ENCODE peak calls at places on chromosomes 12 and 14, in nine cellular contexts. One of them, this sample, is unnamed.

GRCh38 chr14:39731912-39732311 is 299.7 kb upstream of the FBXO33 start:
- DNase-seq in AG04449: no peak
- DNase-seq in transverse colon: no peak
- DNase-seq in stomach: no peak
- DNase-seq in uterus: no peak
- DNase-seq in lower lobe of right lung: no peak
- DNase-seq in ascending aorta: no peak
- DNase-seq in IMR-90: no peak
- DNase-seq in AG10803: no peak
- DNase-seq in this sample: no peak

GRCh38 chr12:75212072-75212471 is 2.4 kb upstream of the KCNC2 start:
- DNase-seq in uterus: no peak
- DNase-seq in transverse colon: no peak
- DNase-seq in IMR-90: no peak
- DNase-seq in stomach: no peak
- DNase-seq in lower lobe of right lung: no peak
- DNase-seq in AG10803: no peak
- DNase-seq in AG04449: no peak
- DNase-seq in ascending aorta: no peak
- DNase-seq in this sample: no peak

GRCh38 chr14:50085570-50086315 is 30.6 kb downstream of the VCPKMT start:
- DNase-seq in IMR-90: peak
- DNase-seq in AG10803: peak
- DNase-seq in ascending aorta: no peak
- DNase-seq in lower lobe of right lung: no peak
- DNase-seq in stomach: no peak
- DNase-seq in AG04449: peak
- DNase-seq in uterus: no peak
- DNase-seq in transverse colon: no peak
- DNase-seq in this sample: peak

GRCh38 chr14:69358233-69358963 is 39.7 kb downstream of the ERH start:
- DNase-seq in lower lobe of right lung: no peak
- DNase-seq in AG10803: no peak
- DNase-seq in uterus: no peak
- DNase-seq in stomach: no peak
- DNase-seq in AG04449: no peak
- DNase-seq in transverse colon: no peak
- DNase-seq in IMR-90: peak
- DNase-seq in ascending aorta: no peak
- DNase-seq in this sample: no peak

GRCh38 chr12:69874606-69875005 is 49.6 kb downstream of the MYRFL start:
- DNase-seq in stomach: no peak
- DNase-seq in AG10803: no peak
- DNase-seq in lower lobe of right lung: no peak
- DNase-seq in IMR-90: no peak
- DNase-seq in transverse colon: no peak
- DNase-seq in ascending aorta: no peak
- DNase-seq in AG04449: no peak
- DNase-seq in uterus: no peak
- DNase-seq in this sample: no peak

GRCh38 chr12:22101749-22102243 is 55.8 kb downstream of the CMAS start:
- DNase-seq in ascending aorta: no peak
- DNase-seq in AG10803: peak
- DNase-seq in transverse colon: peak
- DNase-seq in AG04449: peak
- DNase-seq in stomach: no peak
- DNase-seq in uterus: no peak
- DNase-seq in IMR-90: peak
- DNase-seq in lower lobe of right lung: no peak
- DNase-seq in this sample: peak

GRCh38 chr12:25615119-25615518 is 62.0 kb upstream of the LMNTD1 start:
- DNase-seq in stomach: no peak
- DNase-seq in AG04449: peak
- DNase-seq in AG10803: peak
- DNase-seq in uterus: no peak
- DNase-seq in IMR-90: peak
- DNase-seq in lower lobe of right lung: no peak
- DNase-seq in ascending aorta: no peak
- DNase-seq in transverse colon: no peak
- DNase-seq in this sample: peak

GRCh38 chr14:74582910-74583581 is 29.0 kb downstream of the LTBP2 start:
- DNase-seq in AG10803: peak
- DNase-seq in uterus: no peak
- DNase-seq in lower lobe of right lung: no peak
- DNase-seq in AG04449: no peak
- DNase-seq in stomach: peak
- DNase-seq in ascending aorta: peak
- DNase-seq in IMR-90: peak
- DNase-seq in transverse colon: no peak
- DNase-seq in this sample: peak

GRCh38 chr14:88195676-88196075 is 127.4 kb downstream of the KCNK10 start:
- DNase-seq in lower lobe of right lung: no peak
- DNase-seq in AG10803: no peak
- DNase-seq in uterus: no peak
- DNase-seq in transverse colon: no peak
- DNase-seq in stomach: no peak
- DNase-seq in IMR-90: no peak
- DNase-seq in AG04449: no peak
- DNase-seq in ascending aorta: no peak
- DNase-seq in this sample: no peak

GRCh38 chr14:35046751-35047536 is 872 bp downstream of the FAM177A1 start:
- DNase-seq in AG10803: no peak
- DNase-seq in AG04449: no peak
- DNase-seq in transverse colon: peak
- DNase-seq in ascending aorta: peak
- DNase-seq in lower lobe of right lung: no peak
- DNase-seq in uterus: peak
- DNase-seq in stomach: peak
- DNase-seq in IMR-90: peak
- DNase-seq in this sample: peak

GRCh38 chr14:75249251-75249957 is 29.2 kb upstream of the FOS start:
- DNase-seq in uterus: no peak
- DNase-seq in lower lobe of right lung: peak
- DNase-seq in transverse colon: peak
- DNase-seq in stomach: peak
- DNase-seq in AG04449: no peak
- DNase-seq in AG10803: no peak
- DNase-seq in ascending aorta: peak
- DNase-seq in IMR-90: no peak
- DNase-seq in this sample: no peak

GRCh38 chr12:101490286-101490920 is 15.3 kb downstream of the SPIC start:
- DNase-seq in lower lobe of right lung: no peak
- DNase-seq in stomach: peak
- DNase-seq in uterus: no peak
- DNase-seq in AG10803: no peak
- DNase-seq in transverse colon: peak
- DNase-seq in IMR-90: no peak
- DNase-seq in ascending aorta: no peak
- DNase-seq in AG04449: no peak
- DNase-seq in this sample: peak

DNA sequence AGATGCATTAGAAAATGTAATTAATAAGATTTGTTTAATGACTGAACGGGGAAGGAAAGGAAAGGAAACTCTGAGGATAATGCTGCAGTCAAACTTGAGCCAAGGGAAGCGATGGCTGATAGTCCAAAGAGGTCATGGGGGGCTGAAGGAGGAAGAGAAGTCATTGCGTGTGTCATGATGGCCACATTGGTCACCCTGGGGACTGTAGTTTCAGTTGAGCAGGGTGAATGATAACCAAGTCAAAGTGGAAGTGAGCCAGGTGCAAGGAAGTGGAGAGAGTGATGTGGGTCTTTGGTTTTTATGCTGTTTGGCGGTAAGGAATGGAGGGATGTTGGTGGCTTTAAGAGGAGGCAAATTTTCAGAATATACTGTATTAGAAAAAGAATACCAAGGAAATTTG is 21.6 kb downstream of the C12orf75 start:
- DNase-seq in AG10803: no peak
- DNase-seq in lower lobe of right lung: no peak
- DNase-seq in AG04449: no peak
- DNase-seq in IMR-90: no peak
- DNase-seq in transverse colon: no peak
- DNase-seq in stomach: no peak
- DNase-seq in uterus: no peak
- DNase-seq in ascending aorta: no peak
- DNase-seq in this sample: no peak
- TF ChIP-seq CTCF in AG10803: no peak
- TF ChIP-seq CTCF in lower lobe of right lung: no peak
- TF ChIP-seq CTCF in AG04449: no peak
- TF ChIP-seq CTCF in IMR-90: no peak
- TF ChIP-seq CTCF in transverse colon: no peak
- TF ChIP-seq CTCF in stomach: no peak
- TF ChIP-seq CTCF in uterus: no peak
- TF ChIP-seq CTCF in ascending aorta: no peak
- TF ChIP-seq CTCF in this sample: no peak

GRCh38 chr12:50167026-50167742 is at the start of gene CERS5:
- DNase-seq in transverse colon: peak
- DNase-seq in stomach: peak
- DNase-seq in ascending aorta: peak
- DNase-seq in IMR-90: peak
- DNase-seq in AG10803: peak
- DNase-seq in lower lobe of right lung: peak
- DNase-seq in uterus: peak
- DNase-seq in AG04449: peak
- DNase-seq in this sample: peak
- TF ChIP-seq CTCF in transverse colon: peak
- TF ChIP-seq CTCF in stomach: no peak
- TF ChIP-seq CTCF in ascending aorta: peak
- TF ChIP-seq CTCF in IMR-90: no peak
- TF ChIP-seq CTCF in AG10803: no peak
- TF ChIP-seq CTCF in lower lobe of right lung: peak
- TF ChIP-seq CTCF in uterus: peak
- TF ChIP-seq CTCF in AG04449: peak
- TF ChIP-seq CTCF in this sample: no peak

GRCh38 chr14:90783344-90783743 is 32.9 kb downstream of the TTC7B start:
- DNase-seq in transverse colon: no peak
- DNase-seq in lower lobe of right lung: no peak
- DNase-seq in uterus: no peak
- DNase-seq in ascending aorta: no peak
- DNase-seq in IMR-90: no peak
- DNase-seq in AG04449: no peak
- DNase-seq in stomach: no peak
- DNase-seq in AG10803: no peak
- DNase-seq in this sample: no peak

GRCh38 chr14:90785876-90786450 is 30.3 kb downstream of the TTC7B start:
- DNase-seq in transverse colon: no peak
- DNase-seq in stomach: no peak
- DNase-seq in lower lobe of right lung: no peak
- DNase-seq in AG10803: no peak
- DNase-seq in ascending aorta: peak
- DNase-seq in IMR-90: no peak
- DNase-seq in uterus: no peak
- DNase-seq in AG04449: no peak
- DNase-seq in this sample: no peak

GRCh38 chr14:90784621-90785270 is 31.5 kb downstream of the TTC7B start:
- DNase-seq in AG04449: no peak
- DNase-seq in AG10803: no peak
- DNase-seq in lower lobe of right lung: no peak
- DNase-seq in stomach: no peak
- DNase-seq in IMR-90: no peak
- DNase-seq in uterus: no peak
- DNase-seq in transverse colon: no peak
- DNase-seq in ascending aorta: peak
- DNase-seq in this sample: no peak

GRCh38 chr14:90788031-90788430 is 28.2 kb downstream of the TTC7B start:
- DNase-seq in ascending aorta: peak
- DNase-seq in uterus: no peak
- DNase-seq in AG10803: no peak
- DNase-seq in AG04449: no peak
- DNase-seq in lower lobe of right lung: peak
- DNase-seq in IMR-90: no peak
- DNase-seq in transverse colon: no peak
- DNase-seq in stomach: no peak
- DNase-seq in this sample: no peak

DNA sequence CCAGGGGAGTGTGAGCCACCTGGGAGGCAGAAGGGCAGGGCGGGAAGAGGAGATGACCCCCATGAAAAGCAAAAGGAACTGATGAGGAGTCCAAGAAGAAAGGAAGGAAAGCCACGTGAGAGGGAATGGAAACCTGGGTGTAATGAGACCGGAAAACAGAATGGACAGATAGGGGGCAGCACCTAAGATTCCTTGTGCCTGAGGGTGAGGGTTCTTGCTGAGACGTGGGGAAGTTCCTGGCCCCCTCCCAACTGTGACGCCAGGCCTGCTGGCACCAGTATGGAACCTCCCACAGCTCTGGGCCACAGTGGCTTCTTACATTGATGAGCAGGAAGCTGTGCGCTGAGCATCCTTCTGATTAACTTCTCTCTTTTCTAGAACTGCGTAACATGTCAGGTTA is 30.8 kb downstream of the TTC7B start:
- DNase-seq in ascending aorta: peak
- DNase-seq in IMR-90: no peak
- DNase-seq in lower lobe of right lung: no peak
- DNase-seq in AG10803: peak
- DNase-seq in uterus: peak
- DNase-seq in transverse colon: peak
- DNase-seq in AG04449: no peak
- DNase-seq in stomach: peak
- DNase-seq in this sample: no peak
- TF ChIP-seq CTCF in ascending aorta: no peak
- TF ChIP-seq CTCF in IMR-90: peak
- TF ChIP-seq CTCF in lower lobe of right lung: no peak
- TF ChIP-seq CTCF in AG10803: peak
- TF ChIP-seq CTCF in uterus: no peak
- TF ChIP-seq CTCF in transverse colon: no peak
- TF ChIP-seq CTCF in AG04449: no peak
- TF ChIP-seq CTCF in stomach: no peak
- TF ChIP-seq CTCF in this sample: peak

GRCh38 chr12:108691995-108692808 is 39.1 kb downstream of the CORO1C start:
- DNase-seq in ascending aorta: no peak
- DNase-seq in stomach: no peak
- DNase-seq in lower lobe of right lung: peak
- DNase-seq in uterus: no peak
- DNase-seq in AG04449: no peak
- DNase-seq in transverse colon: peak
- DNase-seq in IMR-90: peak
- DNase-seq in AG10803: no peak
- DNase-seq in this sample: peak

GRCh38 chr12:108691154-108691994 is 39.9 kb downstream of the CORO1C start:
- DNase-seq in AG04449: peak
- DNase-seq in stomach: peak
- DNase-seq in IMR-90: peak
- DNase-seq in uterus: peak
- DNase-seq in AG10803: peak
- DNase-seq in transverse colon: peak
- DNase-seq in lower lobe of right lung: peak
- DNase-seq in ascending aorta: peak
- DNase-seq in this sample: peak

GRCh38 chr12:108690191-108690518 is 41.2 kb downstream of the CORO1C start:
- DNase-seq in IMR-90: no peak
- DNase-seq in ascending aorta: no peak
- DNase-seq in lower lobe of right lung: no peak
- DNase-seq in stomach: no peak
- DNase-seq in AG10803: no peak
- DNase-seq in uterus: no peak
- DNase-seq in AG04449: no peak
- DNase-seq in transverse colon: no peak
- DNase-seq in this sample: no peak

GRCh38 chr12:108690799-108691153 is 40.5 kb downstream of the CORO1C start:
- DNase-seq in lower lobe of right lung: no peak
- DNase-seq in ascending aorta: no peak
- DNase-seq in IMR-90: no peak
- DNase-seq in AG10803: no peak
- DNase-seq in stomach: no peak
- DNase-seq in transverse colon: no peak
- DNase-seq in AG04449: no peak
- DNase-seq in uterus: no peak
- DNase-seq in this sample: no peak

GRCh38 chr12:108689314-108690190 is 41.8 kb downstream of the CORO1C start:
- DNase-seq in AG10803: peak
- DNase-seq in IMR-90: peak
- DNase-seq in lower lobe of right lung: peak
- DNase-seq in transverse colon: peak
- DNase-seq in uterus: no peak
- DNase-seq in ascending aorta: no peak
- DNase-seq in stomach: no peak
- DNase-seq in AG04449: no peak
- DNase-seq in this sample: peak
- TF ChIP-seq CTCF in AG10803: no peak
- TF ChIP-seq CTCF in IMR-90: peak
- TF ChIP-seq CTCF in lower lobe of right lung: peak
- TF ChIP-seq CTCF in transverse colon: no peak
- TF ChIP-seq CTCF in uterus: no peak
- TF ChIP-seq CTCF in ascending aorta: no peak
- TF ChIP-seq CTCF in stomach: no peak
- TF ChIP-seq CTCF in AG04449: no peak
- TF ChIP-seq CTCF in this sample: no peak

This sample was measured in fibroblast of villous mesenchyme.